ENCODE peak calls at places on chromosomes 1 and 21, in seven cellular contexts. One of them, this sample, is unnamed.

GRCh38 chr1:15584489-15585363 is at the start of gene AGMAT:
- DNase-seq in nephron progenitor cell: peak
- DNase-seq in HFF-Myc: no peak
- DNase-seq in osteocyte: no peak
- DNase-seq in activated B cell treated with CpG ODN at 0.5 μM for 24 hours: peak
- DNase-seq in ovary: peak
- DNase-seq in PC-3: peak
- DNase-seq in this sample: no peak

GRCh38 chr1:20785907-20786309 is 1.2 kb downstream of the HP1BP3 start:
- DNase-seq in nephron progenitor cell: no peak
- DNase-seq in HFF-Myc: no peak
- DNase-seq in osteocyte: no peak
- DNase-seq in activated B cell treated with CpG ODN at 0.5 μM for 24 hours: no peak
- DNase-seq in ovary: no peak
- DNase-seq in PC-3: peak
- DNase-seq in this sample: no peak

GRCh38 chr1:115185351-115185750 is 96.0 kb upstream of the TSPAN2 start:
- DNase-seq in nephron progenitor cell: no peak
- DNase-seq in HFF-Myc: no peak
- DNase-seq in osteocyte: no peak
- DNase-seq in activated B cell treated with CpG ODN at 0.5 μM for 24 hours: no peak
- DNase-seq in ovary: no peak
- DNase-seq in PC-3: no peak
- DNase-seq in this sample: no peak

GRCh38 chr1:112906155-112906698 is 49.8 kb downstream of the SLC16A1 start:
- DNase-seq in nephron progenitor cell: no peak
- DNase-seq in HFF-Myc: no peak
- DNase-seq in osteocyte: no peak
- DNase-seq in activated B cell treated with CpG ODN at 0.5 μM for 24 hours: no peak
- DNase-seq in ovary: no peak
- DNase-seq in PC-3: peak
- DNase-seq in this sample: no peak

GRCh38 chr1:87888456-87888855 is 559.8 kb downstream of the LMO4 start:
- DNase-seq in nephron progenitor cell: no peak
- DNase-seq in HFF-Myc: peak
- DNase-seq in osteocyte: no peak
- DNase-seq in activated B cell treated with CpG ODN at 0.5 μM for 24 hours: no peak
- DNase-seq in ovary: no peak
- DNase-seq in PC-3: peak
- DNase-seq in this sample: no peak

GRCh38 chr1:1183833-1184775 is 10.4 kb downstream of the TTLL10 start:
- DNase-seq in nephron progenitor cell: peak
- DNase-seq in HFF-Myc: no peak
- DNase-seq in osteocyte: no peak
- DNase-seq in activated B cell treated with CpG ODN at 0.5 μM for 24 hours: no peak
- DNase-seq in ovary: no peak
- DNase-seq in PC-3: no peak
- DNase-seq in this sample: no peak

GRCh38 chr1:214506972-214507431 is 44.4 kb downstream of the PTPN14 start:
- DNase-seq in nephron progenitor cell: no peak
- DNase-seq in HFF-Myc: no peak
- DNase-seq in osteocyte: no peak
- DNase-seq in activated B cell treated with CpG ODN at 0.5 μM for 24 hours: no peak
- DNase-seq in ovary: no peak
- DNase-seq in PC-3: peak
- DNase-seq in this sample: no peak

GRCh38 chr1:192485692-192486436 is 89.7 kb upstream of the RGS1 start:
- DNase-seq in nephron progenitor cell: no peak
- DNase-seq in HFF-Myc: peak
- DNase-seq in osteocyte: no peak
- DNase-seq in activated B cell treated with CpG ODN at 0.5 μM for 24 hours: no peak
- DNase-seq in ovary: peak
- DNase-seq in PC-3: peak
- DNase-seq in this sample: no peak

DNA sequence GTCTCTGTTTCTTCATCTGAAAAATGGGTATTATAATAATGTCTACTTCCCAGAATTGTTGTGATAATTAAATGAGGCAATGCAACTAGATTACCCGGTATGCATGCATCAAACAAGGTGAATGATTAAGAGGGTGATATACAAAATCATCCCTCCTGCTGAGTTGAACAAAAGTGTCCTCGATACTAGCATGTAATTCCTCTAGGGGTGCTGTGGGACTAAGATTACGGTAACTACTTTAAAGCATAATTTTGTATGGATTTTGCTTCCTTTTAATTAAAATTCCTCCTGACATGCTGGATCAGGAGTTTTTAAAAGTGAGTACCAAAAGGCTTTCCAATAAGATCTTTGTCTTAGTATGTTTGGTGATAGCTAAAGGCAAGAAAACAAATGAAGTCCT is 98.7 kb upstream of the PRMT6 start:
- DNase-seq in nephron progenitor cell: no peak
- DNase-seq in HFF-Myc: no peak
- DNase-seq in osteocyte: no peak
- DNase-seq in activated B cell treated with CpG ODN at 0.5 μM for 24 hours: no peak
- DNase-seq in ovary: no peak
- DNase-seq in PC-3: peak
- DNase-seq in this sample: no peak
- TF ChIP-seq CTCF in nephron progenitor cell: no peak
- TF ChIP-seq CTCF in HFF-Myc: no peak
- TF ChIP-seq CTCF in osteocyte: no peak
- TF ChIP-seq CTCF in activated B cell treated with CpG ODN at 0.5 μM for 24 hours: no peak
- TF ChIP-seq CTCF in ovary: no peak
- TF ChIP-seq CTCF in PC-3: peak
- TF ChIP-seq CTCF in this sample: no peak

DNA sequence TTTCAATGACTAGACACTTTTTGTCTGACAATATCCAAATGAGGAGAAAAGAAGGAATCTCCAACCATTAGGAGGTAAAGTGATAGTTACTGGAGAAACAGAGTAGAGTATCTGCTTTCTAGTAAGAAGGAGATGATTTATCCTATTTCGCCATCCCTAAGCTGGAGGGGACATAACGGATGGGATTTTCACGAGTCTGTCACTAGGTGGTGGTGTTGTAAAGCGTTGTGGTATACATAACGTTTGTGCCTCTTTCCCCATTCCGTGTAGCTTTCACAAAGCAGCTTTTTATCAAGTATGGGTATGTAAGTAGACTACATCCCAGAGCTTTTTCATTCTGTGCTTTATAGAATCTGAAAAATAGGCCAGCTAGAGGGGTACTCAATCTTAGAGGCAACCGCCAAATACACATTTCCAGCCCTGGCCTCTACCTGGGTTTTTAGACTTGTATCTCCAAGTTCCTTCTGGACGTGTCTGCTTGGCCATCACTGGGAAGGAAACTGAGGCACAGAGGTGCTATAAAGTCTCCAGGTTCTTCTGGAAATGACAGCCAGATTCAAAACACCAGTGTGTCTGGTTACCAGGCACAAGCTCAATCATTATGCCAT is 33.3 kb upstream of the FAM3B start:
- DNase-seq in nephron progenitor cell: peak
- DNase-seq in HFF-Myc: peak
- DNase-seq in osteocyte: no peak
- DNase-seq in activated B cell treated with CpG ODN at 0.5 μM for 24 hours: no peak
- DNase-seq in ovary: no peak
- DNase-seq in PC-3: peak
- DNase-seq in this sample: no peak
- TF ChIP-seq CTCF in nephron progenitor cell: peak
- TF ChIP-seq CTCF in HFF-Myc: peak
- TF ChIP-seq CTCF in osteocyte: peak
- TF ChIP-seq CTCF in activated B cell treated with CpG ODN at 0.5 μM for 24 hours: no peak
- TF ChIP-seq CTCF in ovary: peak
- TF ChIP-seq CTCF in PC-3: peak
- TF ChIP-seq CTCF in this sample: peak

GRCh38 chr1:155093938-155094621 is 15.4 kb downstream of the EFNA3 start:
- DNase-seq in nephron progenitor cell: no peak
- DNase-seq in HFF-Myc: peak
- DNase-seq in osteocyte: no peak
- DNase-seq in activated B cell treated with CpG ODN at 0.5 μM for 24 hours: no peak
- DNase-seq in ovary: peak
- DNase-seq in PC-3: peak
- DNase-seq in this sample: no peak
- TF ChIP-seq CTCF in nephron progenitor cell: no peak
- TF ChIP-seq CTCF in HFF-Myc: peak
- TF ChIP-seq CTCF in osteocyte: peak
- TF ChIP-seq CTCF in activated B cell treated with CpG ODN at 0.5 μM for 24 hours: no peak
- TF ChIP-seq CTCF in ovary: no peak
- TF ChIP-seq CTCF in PC-3: peak
- TF ChIP-seq CTCF in this sample: peak

GRCh38 chr1:160746870-160747500 is 7.9 kb downstream of the SLAMF7 start:
- DNase-seq in nephron progenitor cell: no peak
- DNase-seq in HFF-Myc: no peak
- DNase-seq in osteocyte: no peak
- DNase-seq in activated B cell treated with CpG ODN at 0.5 μM for 24 hours: no peak
- DNase-seq in ovary: no peak
- DNase-seq in PC-3: peak
- DNase-seq in this sample: no peak

GRCh38 chr1:160747717-160748116 is 8.7 kb downstream of the SLAMF7 start:
- DNase-seq in nephron progenitor cell: no peak
- DNase-seq in HFF-Myc: no peak
- DNase-seq in osteocyte: no peak
- DNase-seq in activated B cell treated with CpG ODN at 0.5 μM for 24 hours: no peak
- DNase-seq in ovary: no peak
- DNase-seq in PC-3: no peak
- DNase-seq in this sample: no peak

GRCh38 chr1:160750608-160751007 is 11.6 kb downstream of the SLAMF7 start:
- DNase-seq in nephron progenitor cell: no peak
- DNase-seq in HFF-Myc: no peak
- DNase-seq in osteocyte: no peak
- DNase-seq in activated B cell treated with CpG ODN at 0.5 μM for 24 hours: no peak
- DNase-seq in ovary: no peak
- DNase-seq in PC-3: no peak
- DNase-seq in this sample: no peak

GRCh38 chr1:160748877-160749269 is 9.8 kb downstream of the SLAMF7 start:
- DNase-seq in nephron progenitor cell: no peak
- DNase-seq in HFF-Myc: no peak
- DNase-seq in osteocyte: no peak
- DNase-seq in activated B cell treated with CpG ODN at 0.5 μM for 24 hours: no peak
- DNase-seq in ovary: no peak
- DNase-seq in PC-3: peak
- DNase-seq in this sample: no peak

GRCh38 chr1:160748182-160748876 is 9.3 kb downstream of the SLAMF7 start:
- DNase-seq in nephron progenitor cell: no peak
- DNase-seq in HFF-Myc: no peak
- DNase-seq in osteocyte: no peak
- DNase-seq in activated B cell treated with CpG ODN at 0.5 μM for 24 hours: no peak
- DNase-seq in ovary: no peak
- DNase-seq in PC-3: peak
- DNase-seq in this sample: no peak
- TF ChIP-seq CTCF in nephron progenitor cell: no peak
- TF ChIP-seq CTCF in HFF-Myc: peak
- TF ChIP-seq CTCF in osteocyte: no peak
- TF ChIP-seq CTCF in activated B cell treated with CpG ODN at 0.5 μM for 24 hours: no peak
- TF ChIP-seq CTCF in ovary: no peak
- TF ChIP-seq CTCF in PC-3: peak
- TF ChIP-seq CTCF in this sample: peak

DNA sequence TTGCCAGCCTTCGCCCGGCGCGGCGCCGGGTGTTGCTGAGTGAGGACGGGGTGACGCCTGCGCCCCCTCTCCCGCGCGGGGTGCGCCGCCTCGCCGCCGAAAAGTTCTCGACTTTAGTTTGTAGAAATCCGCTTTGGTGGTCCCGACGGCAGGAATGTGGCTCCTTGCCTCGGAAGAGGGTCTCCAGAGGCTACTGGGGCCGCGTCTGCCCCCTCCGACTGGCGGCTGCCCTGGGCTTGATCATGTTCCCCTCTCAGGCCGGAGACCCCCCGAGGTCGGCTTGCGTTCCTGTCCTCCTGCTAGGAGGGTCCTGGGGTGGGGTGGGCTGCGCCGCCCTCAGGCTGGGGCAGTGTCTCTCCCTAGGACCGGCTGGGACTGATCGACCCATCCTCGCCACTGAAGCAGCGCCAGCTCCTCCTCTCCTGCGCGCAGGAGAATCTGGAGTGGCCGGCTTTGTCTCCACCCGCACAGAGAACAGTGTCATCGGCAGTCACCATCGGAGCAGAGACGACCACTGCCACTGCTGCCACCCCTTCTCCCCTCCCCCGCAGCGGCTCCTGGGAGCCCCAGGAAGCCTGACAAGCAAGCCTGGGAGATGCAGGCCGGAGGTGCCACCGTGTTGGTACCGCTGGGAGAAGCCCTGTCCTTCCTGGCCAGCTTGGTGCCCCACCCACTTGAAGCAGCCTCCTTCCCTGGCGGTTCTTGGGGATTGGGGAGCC is 554 bp upstream of the SLC30A2 start:
- DNase-seq in nephron progenitor cell: peak
- DNase-seq in HFF-Myc: no peak
- DNase-seq in osteocyte: no peak
- DNase-seq in activated B cell treated with CpG ODN at 0.5 μM for 24 hours: no peak
- DNase-seq in ovary: no peak
- DNase-seq in PC-3: no peak
- DNase-seq in this sample: no peak
- TF ChIP-seq CTCF in nephron progenitor cell: no peak
- TF ChIP-seq CTCF in HFF-Myc: no peak
- TF ChIP-seq CTCF in osteocyte: no peak
- TF ChIP-seq CTCF in activated B cell treated with CpG ODN at 0.5 μM for 24 hours: no peak
- TF ChIP-seq CTCF in ovary: no peak
- TF ChIP-seq CTCF in PC-3: no peak
- TF ChIP-seq CTCF in this sample: no peak

GRCh38 chr1:203368624-203369451 is 17.9 kb upstream of the FMOD start:
- DNase-seq in nephron progenitor cell: no peak
- DNase-seq in HFF-Myc: peak
- DNase-seq in osteocyte: no peak
- DNase-seq in activated B cell treated with CpG ODN at 0.5 μM for 24 hours: no peak
- DNase-seq in ovary: peak
- DNase-seq in PC-3: peak
- DNase-seq in this sample: no peak
- TF ChIP-seq CTCF in nephron progenitor cell: no peak
- TF ChIP-seq CTCF in HFF-Myc: peak
- TF ChIP-seq CTCF in osteocyte: no peak
- TF ChIP-seq CTCF in activated B cell treated with CpG ODN at 0.5 μM for 24 hours: no peak
- TF ChIP-seq CTCF in ovary: peak
- TF ChIP-seq CTCF in PC-3: peak
- TF ChIP-seq CTCF in this sample: peak

GRCh38 chr1:25905680-25906643 is at the start of gene STMN1:
- DNase-seq in nephron progenitor cell: peak
- DNase-seq in HFF-Myc: no peak
- DNase-seq in osteocyte: peak
- DNase-seq in activated B cell treated with CpG ODN at 0.5 μM for 24 hours: peak
- DNase-seq in ovary: peak
- DNase-seq in PC-3: peak
- DNase-seq in this sample: no peak

GRCh38 chr1:25903986-25904385 is 2.2 kb downstream of the STMN1 start:
- DNase-seq in nephron progenitor cell: no peak
- DNase-seq in HFF-Myc: no peak
- DNase-seq in osteocyte: no peak
- DNase-seq in activated B cell treated with CpG ODN at 0.5 μM for 24 hours: no peak
- DNase-seq in ovary: no peak
- DNase-seq in PC-3: no peak
- DNase-seq in this sample: no peak

GRCh38 chr1:25907473-25908058 is 1.3 kb upstream of the STMN1 start:
- DNase-seq in nephron progenitor cell: no peak
- DNase-seq in HFF-Myc: no peak
- DNase-seq in osteocyte: no peak
- DNase-seq in activated B cell treated with CpG ODN at 0.5 μM for 24 hours: no peak
- DNase-seq in ovary: no peak
- DNase-seq in PC-3: no peak
- DNase-seq in this sample: no peak

GRCh38 chr1:25906644-25907300 is 553 bp upstream of the STMN1 start:
- DNase-seq in nephron progenitor cell: peak
- DNase-seq in HFF-Myc: no peak
- DNase-seq in osteocyte: no peak
- DNase-seq in activated B cell treated with CpG ODN at 0.5 μM for 24 hours: no peak
- DNase-seq in ovary: no peak
- DNase-seq in PC-3: peak
- DNase-seq in this sample: no peak

GRCh38 chr1:25904942-25905679 is 1.1 kb downstream of the STMN1 start:
- DNase-seq in nephron progenitor cell: peak
- DNase-seq in HFF-Myc: no peak
- DNase-seq in osteocyte: peak
- DNase-seq in activated B cell treated with CpG ODN at 0.5 μM for 24 hours: peak
- DNase-seq in ovary: peak
- DNase-seq in PC-3: peak
- DNase-seq in this sample: no peak
- TF ChIP-seq CTCF in nephron progenitor cell: no peak
- TF ChIP-seq CTCF in HFF-Myc: no peak
- TF ChIP-seq CTCF in osteocyte: peak
- TF ChIP-seq CTCF in activated B cell treated with CpG ODN at 0.5 μM for 24 hours: no peak
- TF ChIP-seq CTCF in ovary: no peak
- TF ChIP-seq CTCF in PC-3: peak
- TF ChIP-seq CTCF in this sample: no peak

This sample was measured in D721Med.